ENCODE peak calls at places on chromosomes 13 and 19, in nine cellular contexts. K, A, P, R, Z, C, I, D and B are unnamed samples.

GRCh38 chr13:41416276-41416675 is 41.1 kb upstream of the RGCC start:
- DNase-seq in K (no peak), A (no peak), P (no peak), R (no peak), Z (no peak), C (no peak), I (no peak), D (no peak), B (no peak)

GRCh38 chr13:97182065-97182890 is 39.9 kb upstream of the MBNL2 start:
- DNase-seq in K (no peak), A (no peak), P (no peak), R (no peak), Z (no peak), C (no peak), I (no peak), D (no peak), B (no peak)

GRCh38 chr19:12841094-12841493 is 2.8 kb downstream of the MAST1 start:
- DNase-seq in K (no peak), A (no peak), P (no peak), R (no peak), Z (no peak), C (no peak), I (peak; percentile 22), D (no peak), B (no peak)

GRCh38 chr19:39157275-39157996 is 31.9 kb downstream of the PAK4 start:
- DNase-seq in K (no peak), A (no peak), P (no peak), R (no peak), Z (no peak), C (no peak), I (no peak), D (no peak), B (no peak)

GRCh38 chr13:48492123-48493075 is 40.5 kb downstream of the RCBTB2 start:
- DNase-seq in K (peak; percentile 87), A (peak; percentile 47), P (peak; percentile 34), R (peak; percentile 46), Z (peak; percentile 50), C (peak; percentile 88), I (peak; percentile 30), D (no peak), B (peak; percentile 70)

GRCh38 chr13:113802761-113803160 is 43.7 kb downstream of the TMEM255B start:
- DNase-seq in K (peak; percentile 34), A (no peak), P (no peak), R (no peak), Z (no peak), C (peak; percentile 53), I (no peak), D (no peak), B (no peak)

GRCh38 chr13:100203696-100204367 is 114.9 kb downstream of the PCCA start:
- DNase-seq in K (no peak), A (no peak), P (no peak), R (no peak), Z (no peak), C (no peak), I (no peak), D (no peak), B (no peak)

GRCh38 chr19:10927691-10928562 is 512 bp downstream of the YIPF2 start:
- DNase-seq in K (no peak), A (no peak), P (no peak), R (no peak), Z (no peak), C (no peak), I (no peak), D (no peak), B (no peak)

GRCh38 chr13:79541426-79542049 is 60.6 kb downstream of the NDFIP2 start:
- DNase-seq in K (no peak), A (no peak), P (no peak), R (no peak), Z (no peak), C (no peak), I (no peak), D (no peak), B (no peak)

GRCh38 chr19:16325671-16326400 is 1.2 kb downstream of the KLF2 start:
- DNase-seq in K (peak; percentile 67), A (no peak), P (peak; percentile 34), R (peak; percentile 40), Z (peak; percentile 55), C (peak; percentile 84), I (peak; percentile 22), D (peak; percentile 86), B (peak; percentile 44)

GRCh38 chr19:14149509-14149994 is 13.2 kb upstream of the ASF1B start:
- DNase-seq in K (peak; percentile 90), A (no peak), P (no peak), R (peak; percentile 37), Z (peak; percentile 43), C (peak; percentile 96), I (no peak), D (no peak), B (peak; percentile 39)

GRCh38 chr13:98174995-98175394 is 2.1 kb downstream of the RNF113B start:
- DNase-seq in K (no peak), A (no peak), P (no peak), R (no peak), Z (no peak), C (no peak), I (no peak), D (no peak), B (no peak)